ENCODE peak calls at places on chromosome 2, in five cellular contexts. V is PC-9, T is lower lobe of right lung, A is neural progenitor cell, R is hepatocyte. U is an unnamed sample.

GRCh38 chr2:174593574-174594203 is 3.9 kb downstream of the WIPF1 start:
- DNase-seq in V (no peak), T (no peak), A (peak; percentile 22), R (no peak), U (peak; percentile 40)

GRCh38 chr2:109447251-109447661 is 166.5 kb downstream of the SEPTIN10 start:
- DNase-seq in V (no peak), T (no peak), A (peak; percentile 16), R (peak; percentile 56), U (no peak)

GRCh38 chr2:70944291-70944690 is 8.6 kb downstream of the ATP6V1B1 start:
- DNase-seq in V (no peak), T (no peak), A (no peak), R (no peak), U (no peak)

GRCh38 chr2:105406221-105406620 is 7.4 kb upstream of the FHL2 start:
- DNase-seq in V (no peak), T (no peak), A (no peak), R (no peak), U (no peak)

GRCh38 chr2:184520441-184520840 is 77.9 kb upstream of the ZNF804A start:
- DNase-seq in V (no peak), T (no peak), A (no peak), R (no peak), U (no peak)

GRCh38 chr2:191225690-191226089 is 19.5 kb upstream of the MYO1B start:
- DNase-seq in V (no peak), T (no peak), A (no peak), R (no peak), U (no peak)

GRCh38 chr2:207155516-207155915 is 10.2 kb downstream of the KLF7 start:
- DNase-seq in V (no peak), T (no peak), A (no peak), R (no peak), U (no peak)

GRCh38 chr2:238505119-238505891 is 78.6 kb downstream of the ASB1 start:
- DNase-seq in V (peak; percentile 49), T (no peak), A (no peak), R (no peak), U (no peak)

GRCh38 chr2:69102234-69102633 is 89.3 kb downstream of the ANTXR1 start:
- DNase-seq in V (no peak), T (no peak), A (peak; percentile 48), R (no peak), U (no peak)

GRCh38 chr2:43519711-43520221 is 76.1 kb downstream of the THADA start:
- DNase-seq in V (peak; percentile 15), T (no peak), A (peak; percentile 19), R (no peak), U (no peak)

GRCh38 chr2:238988105-238988504 is 140.2 kb downstream of the TWIST2 start:
- DNase-seq in V (no peak), T (no peak), A (no peak), R (no peak), U (no peak)

GRCh38 chr2:3725458-3726250 is 22.3 kb downstream of the DCDC2C start:
- DNase-seq in V (no peak), T (no peak), A (no peak), R (no peak), U (no peak)

GRCh38 chr2:69581774-69582581 is 61.6 kb downstream of the AAK1 start:
- DNase-seq in V (peak; percentile 56), T (peak; percentile 53), A (no peak), R (no peak), U (no peak)

GRCh38 chr2:240556553-240557100 is 1.2 kb downstream of the ANKMY1 start:
- DNase-seq in V (no peak), T (peak; percentile 63), A (peak; percentile 59), R (peak; percentile 41), U (peak; percentile 62)

GRCh38 chr2:99928472-99929053 is 213.8 kb downstream of the AFF3 start:
- DNase-seq in V (no peak), T (no peak), A (no peak), R (no peak), U (no peak)

GRCh38 chr2:224816816-224817215 is 100.7 kb upstream of the CCDC195 start:
- DNase-seq in V (no peak), T (no peak), A (no peak), R (peak; percentile 33), U (no peak)

GRCh38 chr2:128093762-128094161 is 2.8 kb downstream of the UGGT1 start:
- DNase-seq in V (no peak), T (no peak), A (no peak), R (no peak), U (no peak)

GRCh38 chr2:216132585-216132984 is 23.4 kb downstream of the XRCC5 start:
- DNase-seq in V (no peak), T (no peak), A (no peak), R (no peak), U (no peak)

GRCh38 chr2:74618410-74619083 is 29.6 kb downstream of the M1AP start:
- DNase-seq in V (no peak), T (no peak), A (no peak), R (no peak), U (no peak)

GRCh38 chr2:45119855-45120254 is 110.6 kb upstream of the SIX2 start:
- DNase-seq in V (peak; percentile 67), T (no peak), A (no peak), R (no peak), U (no peak)

GRCh38 chr2:226483745-226484619 is 315.6 kb downstream of the IRS1 start:
- DNase-seq in V (peak; percentile 50), T (no peak), A (peak; percentile 87), R (no peak), U (no peak)

GRCh38 chr2:181552808-181553207 is 95.6 kb downstream of the ITGA4 start:
- DNase-seq in V (peak; percentile 52), T (no peak), A (no peak), R (peak; percentile 6), U (no peak)

GRCh38 chr2:49598231-49598630 is 443.9 kb upstream of the FSHR start:
- DNase-seq in V (no peak), T (no peak), A (no peak), R (no peak), U (no peak)

GRCh38 chr2:71849603-71850305 is 297.9 kb downstream of the CYP26B1 start:
- DNase-seq in V (no peak), T (no peak), A (no peak), R (no peak), U (no peak)

GRCh38 chr2:212609499-212609898 is 70.9 kb upstream of the ERBB4 start:
- DNase-seq in V (no peak), T (no peak), A (no peak), R (no peak), U (no peak)

GRCh38 chr2:95552911-95553310 is 38.9 kb upstream of the TRIM43 start:
- DNase-seq in V (no peak), T (no peak), A (no peak), R (no peak), U (no peak)

GRCh38 chr2:223613017-223613950 is 11.1 kb upstream of the SCG2 start:
- DNase-seq in V (peak; percentile 94), T (peak; percentile 68), A (peak; percentile 55), R (peak; percentile 92), U (no peak)

GRCh38 chr2:240121675-240122074 is 14.4 kb downstream of the COPS9 start:
- DNase-seq in V (no peak), T (peak; percentile 25), A (no peak), R (no peak), U (no peak)

GRCh38 chr2:142907653-142908052 is 30.2 kb downstream of the KYNU start:
- DNase-seq in V (peak; percentile 21), T (no peak), A (no peak), R (no peak), U (no peak)

GRCh38 chr2:84033347-84033974 is 425.6 kb downstream of the SUCLG1 start:
- DNase-seq in V (no peak), T (no peak), A (no peak), R (no peak), U (no peak)

GRCh38 chr2:28602136-28602660 is 106.3 kb downstream of the PLB1 start:
- DNase-seq in V (no peak), T (no peak), A (no peak), R (no peak), U (no peak)

GRCh38 chr2:236337465-236338325 is 73.5 kb upstream of the ASB18 start:
- DNase-seq in V (no peak), T (no peak), A (no peak), R (no peak), U (no peak)

GRCh38 chr2:138919336-138919735 is 139.1 kb upstream of the NXPH2 start:
- DNase-seq in V (no peak), T (no peak), A (peak; percentile 21), R (no peak), U (no peak)

GRCh38 chr2:231512222-231512621 is 18.0 kb downstream of the NMUR1 start:
- DNase-seq in V (no peak), T (no peak), A (no peak), R (no peak), U (no peak)

GRCh38 chr2:228056706-228057105 is 124.8 kb downstream of the SPHKAP start:
- DNase-seq in V (no peak), T (no peak), A (no peak), R (no peak), U (no peak)

GRCh38 chr2:25614711-25615110 is 58.7 kb downstream of the DTNB start:
- DNase-seq in V (no peak), T (no peak), A (no peak), R (no peak), U (no peak)
- TF ChIP-seq CTCF in V (no peak), T (no peak), A (no peak), R (no peak), U (no peak)

GRCh38 chr2:23291274-23291673 is 93.7 kb upstream of the KLHL29 start:
- DNase-seq in V (no peak), T (no peak), A (no peak), R (no peak), U (no peak)

GRCh38 chr2:23293756-23294155 is 91.2 kb upstream of the KLHL29 start:
- DNase-seq in V (no peak), T (no peak), A (no peak), R (no peak), U (no peak)

GRCh38 chr2:23292024-23292423 is 93.0 kb upstream of the KLHL29 start:
- DNase-seq in V (no peak), T (no peak), A (no peak), R (no peak), U (no peak)

GRCh38 chr2:23293063-23293462 is 91.9 kb upstream of the KLHL29 start:
- DNase-seq in V (no peak), T (no peak), A (no peak), R (no peak), U (no peak)

GRCh38 chr2:23294238-23294637 is 90.7 kb upstream of the KLHL29 start:
- DNase-seq in V (no peak), T (no peak), A (no peak), R (no peak), U (no peak)
- TF ChIP-seq CTCF in V (no peak), T (no peak), A (no peak), R (no peak), U (no peak)

GRCh38 chr2:159875083-159875482 is 77.1 kb upstream of the CD302 start:
- DNase-seq in V (no peak), T (no peak), A (no peak), R (no peak), U (no peak)
- TF ChIP-seq CTCF in V (no peak), T (no peak), A (no peak), R (no peak), U (no peak)

GRCh38 chr2:131674174-131674507 is 146.5 kb downstream of the CCDC74A start:
- DNase-seq in V (no peak), T (no peak), A (no peak), R (no peak), U (no peak)
- TF ChIP-seq CTCF in V (peak; percentile 22), T (peak; percentile 4), A (no peak), R (no peak), U (peak; percentile 52)

U was measured in CD4-positive, alpha-beta T cell.